ENCODE peak calls at places on chromosome 15, in ten cellular contexts. V, L, W, B, G, J, S, C, Z and O are unnamed samples.
A peak's percentile ranks its signal among the peaks of the same experiment; 100 is the strongest.

GRCh38 chr15:85769182-85769900 is 25.4 kb downstream of the KLHL25 start:
- DNase-seq in V (no peak), L (no peak), W (no peak), B (no peak), G (no peak), J (no peak), S (no peak), C (no peak), Z (no peak), O (peak; percentile 51)

GRCh38 chr15:45456212-45457106 is 66.1 kb downstream of the SLC30A4 start:
- DNase-seq in V (peak; percentile 28), L (no peak), W (peak; percentile 55), B (no peak), G (no peak), J (peak; percentile 57), S (peak; percentile 99), C (no peak), Z (peak; percentile 58), O (peak; percentile 83)

GRCh38 chr15:58472821-58473581 is 41.2 kb downstream of the LIPC start:
- DNase-seq in V (no peak), L (no peak), W (no peak), B (no peak), G (no peak), J (no peak), S (no peak), C (no peak), Z (no peak), O (no peak)

GRCh38 chr15:93035953-93036810 is 52.8 kb downstream of the RGMA start:
- DNase-seq in V (no peak), L (peak; percentile 71), W (peak; percentile 51), B (no peak), G (peak; percentile 32), J (peak; percentile 54), S (peak; percentile 44), C (no peak), Z (peak; percentile 31), O (peak; percentile 80)

GRCh38 chr15:77025941-77026411 is 31.1 kb downstream of the PSTPIP1 start:
- DNase-seq in V (peak; percentile 10), L (peak; percentile 46), W (no peak), B (no peak), G (no peak), J (peak; percentile 41), S (no peak), C (no peak), Z (no peak), O (peak; percentile 40)

GRCh38 chr15:31474059-31474868 is 147.6 kb downstream of the KLF13 start:
- DNase-seq in V (no peak), L (no peak), W (peak; percentile 14), B (no peak), G (no peak), J (no peak), S (no peak), C (no peak), Z (no peak), O (no peak)

GRCh38 chr15:71716990-71717389 is 93.4 kb upstream of the NR2E3 start:
- DNase-seq in V (no peak), L (no peak), W (no peak), B (no peak), G (no peak), J (no peak), S (peak; percentile 59), C (no peak), Z (no peak), O (no peak)

GRCh38 chr15:66595937-66596545 is 30.2 kb upstream of the LCTL start:
- DNase-seq in V (no peak), L (no peak), W (no peak), B (no peak), G (no peak), J (no peak), S (no peak), C (no peak), Z (no peak), O (no peak)

GRCh38 chr15:41922353-41922752 is 28.5 kb upstream of the SPTBN5 start:
- DNase-seq in V (no peak), L (no peak), W (no peak), B (no peak), G (no peak), J (no peak), S (no peak), C (no peak), Z (no peak), O (no peak)

DNA sequence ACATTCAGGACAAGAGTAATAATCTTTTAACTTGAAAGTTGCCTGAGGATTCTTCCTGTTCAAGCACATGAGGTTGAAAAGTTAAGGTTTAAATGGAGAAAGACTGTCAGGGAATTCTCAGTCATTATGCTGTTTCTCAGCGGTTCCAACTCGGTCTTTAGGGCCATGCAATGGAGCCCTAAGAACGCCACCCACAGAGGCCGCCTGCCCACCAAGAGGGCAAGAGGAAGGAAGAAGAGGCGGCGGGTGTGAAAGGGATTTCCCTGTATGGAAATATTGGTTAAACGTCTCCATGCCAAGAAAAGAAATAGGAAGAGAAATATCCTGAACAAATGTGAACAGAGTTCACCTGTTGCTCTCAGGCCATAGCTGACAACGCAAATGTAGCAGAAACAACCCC is 234.4 kb downstream of the OCA2 start:
- DNase-seq in V (no peak), L (no peak), W (no peak), B (no peak), G (no peak), J (no peak), S (no peak), C (no peak), Z (no peak), O (no peak)
- H3K9me3 ChIP-seq in V (no peaks in the 10 kb centered on the region), L (no peaks in the 10 kb centered on the region), W (peaks cover 3% of the 10 kb centered on the region), B (no peaks in the 10 kb centered on the region), G (no peaks in the 10 kb centered on the region), J (no peaks in the 10 kb centered on the region), S (no peaks in the 10 kb centered on the region), C (no peaks in the 10 kb centered on the region), Z (no peaks in the 10 kb centered on the region), O (no peaks in the 10 kb centered on the region)

GRCh38 chr15:75791337-75791713 is 51.9 kb upstream of the UBE2Q2 start:
- DNase-seq in V (no peak), L (no peak), W (no peak), B (no peak), G (no peak), J (no peak), S (no peak), C (no peak), Z (no peak), O (no peak)

GRCh38 chr15:75782926-75783325 is 60.3 kb upstream of the UBE2Q2 start:
- DNase-seq in V (no peak), L (no peak), W (no peak), B (no peak), G (no peak), J (no peak), S (no peak), C (no peak), Z (no peak), O (no peak)

GRCh38 chr15:75786564-75786925 is 56.7 kb upstream of the UBE2Q2 start:
- DNase-seq in V (no peak), L (no peak), W (no peak), B (no peak), G (no peak), J (no peak), S (no peak), C (no peak), Z (no peak), O (no peak)

GRCh38 chr15:75790631-75791336 is 52.5 kb upstream of the UBE2Q2 start:
- DNase-seq in V (no peak), L (no peak), W (no peak), B (no peak), G (no peak), J (no peak), S (no peak), C (no peak), Z (no peak), O (no peak)

GRCh38 chr15:75785771-75786563 is 57.3 kb upstream of the UBE2Q2 start:
- DNase-seq in V (no peak), L (no peak), W (no peak), B (no peak), G (no peak), J (no peak), S (peak; percentile 1), C (no peak), Z (no peak), O (no peak)
- TF ChIP-seq CTCF in V (no peak), L (no peak), W (no peak), B (peak; percentile 26), G (no peak), J (no peak), S (no peak), C (peak; percentile 23), Z (no peak), O (no peak)

GRCh38 chr15:81312790-81313543 is 11.0 kb downstream of the STARD5 start:
- DNase-seq in V (peak; percentile 82), L (peak; percentile 86), W (peak; percentile 41), B (peak; percentile 54), G (peak; percentile 59), J (no peak), S (peak; percentile 99), C (peak; percentile 67), Z (peak; percentile 92), O (peak; percentile 71)
- H3K4me1 ChIP-seq in V (peaks cover 6% of the 10 kb centered on the region), L (no peaks in the 10 kb centered on the region), W (peaks cover 10% of the 10 kb centered on the region), B (peaks cover 14% of the 10 kb centered on the region), G (peaks cover 15% of the 10 kb centered on the region), J (peaks cover 5% of the 10 kb centered on the region), S (peaks cover 17% of the 10 kb centered on the region), C (peaks cover 30% of the 10 kb centered on the region), Z (no peaks in the 10 kb centered on the region), O (peaks cover 5% of the 10 kb centered on the region)

GRCh38 chr15:25417604-25418003 is 21.2 kb downstream of the UBE3A start:
- DNase-seq in V (no peak), L (no peak), W (no peak), B (no peak), G (no peak), J (no peak), S (no peak), C (no peak), Z (no peak), O (no peak)
- H3K9me3 ChIP-seq in V (no peaks in the 10 kb centered on the region), L (no peaks in the 10 kb centered on the region), W (no peaks in the 10 kb centered on the region), B (no peaks in the 10 kb centered on the region), G (no peaks in the 10 kb centered on the region), J (no peaks in the 10 kb centered on the region), S (no peaks in the 10 kb centered on the region), C (peaks cover 19% of the 10 kb centered on the region), Z (no peaks in the 10 kb centered on the region), O (no peaks in the 10 kb centered on the region)

GRCh38 chr15:81152799-81153198 is 18.7 kb downstream of the CFAP161 start:
- DNase-seq in V (no peak), L (no peak), W (no peak), B (no peak), G (no peak), J (no peak), S (no peak), C (no peak), Z (no peak), O (no peak)

GRCh38 chr15:81155375-81156218 is 21.5 kb downstream of the CFAP161 start:
- DNase-seq in V (no peak), L (no peak), W (peak; percentile 36), B (no peak), G (peak; percentile 54), J (no peak), S (peak; percentile 87), C (no peak), Z (peak; percentile 71), O (no peak)

GRCh38 chr15:81156324-81156723 is 22.3 kb downstream of the CFAP161 start:
- DNase-seq in V (no peak), L (no peak), W (no peak), B (no peak), G (no peak), J (no peak), S (no peak), C (no peak), Z (no peak), O (no peak)

GRCh38 chr15:81151389-81151788 is 17.3 kb downstream of the CFAP161 start:
- DNase-seq in V (no peak), L (no peak), W (no peak), B (no peak), G (no peak), J (no peak), S (no peak), C (no peak), Z (no peak), O (no peak)

GRCh38 chr15:81152339-81152738 is 18.3 kb downstream of the CFAP161 start:
- DNase-seq in V (no peak), L (no peak), W (no peak), B (no peak), G (no peak), J (no peak), S (no peak), C (no peak), Z (no peak), O (no peak)
- TF ChIP-seq CTCF in V (no peak), L (no peak), W (no peak), B (no peak), G (no peak), J (no peak), S (no peak), C (no peak), Z (no peak), O (no peak)